ENCODE peak calls at places on chromosomes 4 and X, in ten cellular contexts. Z, I, P, U, Y, X, T, S, C and V are unnamed samples.

GRCh38 chr4:159416073-159416472 is 313.2 kb downstream of the RAPGEF2 start:
- DNase-seq in Z (no peak), I (no peak), P (no peak), U (no peak), Y (no peak), X (no peak), T (no peak), S (no peak), C (no peak), V (no peak)

GRCh38 chrX:1475881-1476280 is 23.2 kb upstream of the ASMTL start:
- DNase-seq in Z (no peak), I (no peak), P (no peak), U (no peak), Y (no peak), X (no peak), T (no peak), S (peak), C (no peak), V (no peak)

GRCh38 chr4:154490589-154491340 is 834 bp downstream of the DCHS2 start:
- DNase-seq in Z (no peak), I (peak), P (no peak), U (no peak), Y (peak), X (no peak), T (peak), S (peak), C (no peak), V (no peak)

GRCh38 chrX:17390325-17390992 is 15.5 kb downstream of the NHS start:
- DNase-seq in Z (no peak), I (no peak), P (no peak), U (no peak), Y (no peak), X (no peak), T (no peak), S (no peak), C (no peak), V (no peak)

GRCh38 chr4:173919861-173920260 is 363.6 kb downstream of the FBXO8 start:
- DNase-seq in Z (no peak), I (no peak), P (no peak), U (no peak), Y (no peak), X (no peak), T (no peak), S (no peak), C (no peak), V (no peak)

GRCh38 chrX:115330498-115331138 is 41.1 kb downstream of the LUZP4 start:
- DNase-seq in Z (peak), I (no peak), P (peak), U (no peak), Y (peak), X (peak), T (peak), S (no peak), C (peak), V (peak)

GRCh38 chrX:153606503-153606902 is 7.6 kb upstream of the CCNQ start:
- DNase-seq in Z (no peak), I (no peak), P (no peak), U (no peak), Y (no peak), X (no peak), T (no peak), S (no peak), C (no peak), V (no peak)

GRCh38 chr4:182927505-182927904 is 10.3 kb upstream of the DCTD start:
- DNase-seq in Z (no peak), I (no peak), P (no peak), U (no peak), Y (no peak), X (no peak), T (no peak), S (no peak), C (no peak), V (no peak)

GRCh38 chr4:108052511-108052910 is 62.8 kb downstream of the HADH start:
- DNase-seq in Z (no peak), I (no peak), P (no peak), U (no peak), Y (no peak), X (no peak), T (no peak), S (no peak), C (no peak), V (no peak)

GRCh38 chrX:9189286-9189685 is 155.4 kb upstream of the FAM9B start:
- DNase-seq in Z (no peak), I (no peak), P (peak), U (peak), Y (no peak), X (no peak), T (no peak), S (peak), C (no peak), V (no peak)

GRCh38 chr4:113718252-113718651 is 43.3 kb downstream of the CAMK2D start:
- DNase-seq in Z (no peak), I (no peak), P (no peak), U (no peak), Y (no peak), X (no peak), T (no peak), S (no peak), C (no peak), V (no peak)

GRCh38 chr4:25938251-25939186 is 24.5 kb downstream of the SMIM20 start:
- DNase-seq in Z (peak), I (no peak), P (no peak), U (no peak), Y (no peak), X (no peak), T (no peak), S (no peak), C (peak), V (peak)

GRCh38 chrX:104270916-104271512 is 16.3 kb upstream of the ESX1 start:
- DNase-seq in Z (peak), I (no peak), P (peak), U (no peak), Y (peak), X (peak), T (peak), S (no peak), C (peak), V (no peak)

GRCh38 chrX:24343719-24344118 is 16.7 kb upstream of the SUPT20HL1 start:
- DNase-seq in Z (no peak), I (no peak), P (no peak), U (no peak), Y (no peak), X (no peak), T (no peak), S (no peak), C (no peak), V (no peak)

GRCh38 chr4:98374643-98375042 is 113.5 kb downstream of the RAP1GDS1 start:
- DNase-seq in Z (peak), I (no peak), P (no peak), U (no peak), Y (peak), X (no peak), T (no peak), S (no peak), C (peak), V (no peak)

GRCh38 chrX:51893931-51894696 is 691 bp downstream of the MAGED1 start:
- DNase-seq in Z (peak), I (no peak), P (peak), U (peak), Y (peak), X (peak), T (peak), S (no peak), C (peak), V (peak)

GRCh38 chr4:7295201-7295916 is 103.0 kb downstream of the SORCS2 start:
- DNase-seq in Z (peak), I (no peak), P (no peak), U (no peak), Y (peak), X (no peak), T (no peak), S (no peak), C (peak), V (peak)

GRCh38 chrX:107619836-107620235 is 8.5 kb upstream of the PRPS1 start:
- DNase-seq in Z (no peak), I (no peak), P (no peak), U (no peak), Y (no peak), X (no peak), T (no peak), S (no peak), C (no peak), V (no peak)

GRCh38 chr4:149825336-149825735 is 9.7 kb upstream of the IQCM start:
- DNase-seq in Z (no peak), I (no peak), P (no peak), U (no peak), Y (no peak), X (no peak), T (no peak), S (no peak), C (no peak), V (no peak)

GRCh38 chrX:108163333-108164082 is 71.9 kb downstream of the ATG4A start:
- DNase-seq in Z (no peak), I (no peak), P (no peak), U (no peak), Y (no peak), X (no peak), T (no peak), S (no peak), C (no peak), V (no peak)

GRCh38 chrX:31266172-31267076 is 194.6 kb upstream of the FTHL17 start:
- DNase-seq in Z (peak), I (no peak), P (peak), U (peak), Y (peak), X (peak), T (peak), S (no peak), C (no peak), V (peak)

GRCh38 chr4:8599657-8600056 is 7.1 kb downstream of the CPZ start:
- DNase-seq in Z (no peak), I (no peak), P (no peak), U (no peak), Y (peak), X (no peak), T (no peak), S (no peak), C (peak), V (no peak)

GRCh38 chrX:134685662-134686061 is 27.4 kb upstream of the PLAC1 start:
- DNase-seq in Z (no peak), I (no peak), P (no peak), U (no peak), Y (no peak), X (no peak), T (no peak), S (no peak), C (peak), V (no peak)

GRCh38 chr4:53676402-53676871 is 85.2 kb upstream of the LNX1 start:
- DNase-seq in Z (no peak), I (no peak), P (no peak), U (no peak), Y (no peak), X (no peak), T (peak), S (no peak), C (peak), V (no peak)

GRCh38 chrX:14496674-14497073 is 32.7 kb upstream of the GLRA2 start:
- DNase-seq in Z (no peak), I (no peak), P (no peak), U (no peak), Y (no peak), X (no peak), T (no peak), S (no peak), C (no peak), V (no peak)

GRCh38 chr4:7384929-7385890 is 49.5 kb downstream of the PSAPL1 start:
- DNase-seq in Z (no peak), I (peak), P (no peak), U (no peak), Y (no peak), X (no peak), T (no peak), S (no peak), C (no peak), V (no peak)

GRCh38 chrX:39693298-39693697 is 404.5 kb downstream of the BCOR start:
- DNase-seq in Z (no peak), I (no peak), P (no peak), U (no peak), Y (no peak), X (no peak), T (no peak), S (no peak), C (no peak), V (no peak)

GRCh38 chr4:116925900-116926457 is 159.4 kb downstream of the TRAM1L1 start:
- DNase-seq in Z (no peak), I (no peak), P (no peak), U (no peak), Y (peak), X (no peak), T (no peak), S (no peak), C (no peak), V (no peak)

GRCh38 chr4:3724319-3725231 is 41.6 kb upstream of the ADRA2C start:
- DNase-seq in Z (no peak), I (no peak), P (no peak), U (no peak), Y (no peak), X (no peak), T (no peak), S (no peak), C (no peak), V (no peak)

GRCh38 chrX:153498453-153498852 is 3.7 kb downstream of the BGN start:
- DNase-seq in Z (no peak), I (no peak), P (no peak), U (no peak), Y (no peak), X (no peak), T (no peak), S (no peak), C (no peak), V (no peak)

GRCh38 chr4:168541608-168541953 is 44.7 kb downstream of the PALLD start:
- DNase-seq in Z (no peak), I (no peak), P (no peak), U (no peak), Y (no peak), X (no peak), T (no peak), S (no peak), C (peak), V (no peak)

GRCh38 chr4:74317616-74318256 is 9.5 kb downstream of the EPGN start:
- DNase-seq in Z (no peak), I (no peak), P (no peak), U (no peak), Y (no peak), X (no peak), T (no peak), S (no peak), C (peak), V (peak)